ENCODE peak calls at places on chromosomes 12 and 14, in nine cellular contexts. L is suprapubic skin, C is DND-41, X is endothelial cell of umbilical vein, Q is stomach, G is K562, I is mesendoderm, T is GM23338, U is HCT116. Y is an unnamed sample.

GRCh38 chr14:80080601-80081000 is 130.7 kb downstream of the DIO2 start:
- DNase-seq in L (no peak), C (no peak), X (no peak), Q (no peak), G (no peak), I (no peak), T (no peak), U (no peak), Y (no peak)

GRCh38 chr12:95261109-95261508 is 43.5 kb downstream of the VEZT start:
- DNase-seq in L (no peak), C (no peak), X (no peak), Q (no peak), G (no peak), I (no peak), T (no peak), U (no peak), Y (no peak)

GRCh38 chr14:40656301-40656700 is 950.4 kb upstream of the LRFN5 start:
- DNase-seq in L (no peak), C (no peak), X (no peak), Q (no peak), G (no peak), I (no peak), T (no peak), U (no peak), Y (no peak)

GRCh38 chr12:92675092-92675865 is 27.5 kb upstream of the PLEKHG7 start:
- DNase-seq in L (no peak), C (no peak), X (no peak), Q (no peak), G (no peak), I (no peak), T (no peak), U (no peak), Y (no peak)

GRCh38 chr14:94390372-94391086 is 2.1 kb upstream of the SERPINA1 start:
- DNase-seq in L (no peak), C (no peak), X (no peak), Q (peak; percentile 83), G (no peak), I (no peak), T (peak; percentile 24), U (no peak), Y (no peak)

GRCh38 chr12:20214286-20214685 is 154.1 kb upstream of the PDE3A start:
- DNase-seq in L (no peak), C (no peak), X (peak; percentile 43), Q (no peak), G (no peak), I (no peak), T (no peak), U (no peak), Y (no peak)

GRCh38 chr14:39807271-39807670 is 375.0 kb upstream of the FBXO33 start:
- DNase-seq in L (no peak), C (no peak), X (no peak), Q (no peak), G (no peak), I (no peak), T (no peak), U (no peak), Y (no peak)

GRCh38 chr12:124396544-124397398 is 101.9 kb downstream of the RFLNA start:
- DNase-seq in L (no peak), C (no peak), X (peak; percentile 13), Q (peak; percentile 96), G (peak; percentile 62), I (no peak), T (no peak), U (no peak), Y (no peak)

GRCh38 chr14:32298346-32298745 is 30.8 kb upstream of the AKAP6 start:
- DNase-seq in L (no peak), C (no peak), X (no peak), Q (no peak), G (no peak), I (peak; percentile 28), T (peak; percentile 8), U (no peak), Y (no peak)

GRCh38 chr12:32334384-32334783 is 65.0 kb upstream of the FGD4 start:
- DNase-seq in L (no peak), C (no peak), X (no peak), Q (no peak), G (no peak), I (no peak), T (no peak), U (no peak), Y (peak; percentile 15)

GRCh38 chr14:32201816-32202467 is at the start of gene RNU6-7:
- DNase-seq in L (no peak), C (no peak), X (no peak), Q (no peak), G (no peak), I (peak; percentile 74), T (peak; percentile 45), U (no peak), Y (peak; percentile 63)

GRCh38 chr12:56635539-56636117 is 5.5 kb upstream of the BAZ2A start:
- DNase-seq in L (no peak), C (peak; percentile 61), X (peak; percentile 33), Q (no peak), G (no peak), I (peak; percentile 51), T (peak; percentile 37), U (no peak), Y (no peak)

GRCh38 chr12:52230364-52231281 is 2.4 kb upstream of the KRT7 start:
- DNase-seq in L (peak; percentile 51), C (no peak), X (peak; percentile 84), Q (no peak), G (no peak), I (peak; percentile 50), T (peak; percentile 56), U (no peak), Y (no peak)

GRCh38 chr12:90940872-90941499 is 14.0 kb downstream of the CCER1 start:
- DNase-seq in L (no peak), C (no peak), X (peak; percentile 75), Q (no peak), G (peak; percentile 11), I (peak; percentile 49), T (peak; percentile 65), U (peak; percentile 55), Y (peak; percentile 34)

GRCh38 chr12:42977451-42978230 is 388.1 kb upstream of the PRICKLE1 start:
- DNase-seq in L (no peak), C (no peak), X (no peak), Q (no peak), G (no peak), I (no peak), T (no peak), U (no peak), Y (no peak)

DNA sequence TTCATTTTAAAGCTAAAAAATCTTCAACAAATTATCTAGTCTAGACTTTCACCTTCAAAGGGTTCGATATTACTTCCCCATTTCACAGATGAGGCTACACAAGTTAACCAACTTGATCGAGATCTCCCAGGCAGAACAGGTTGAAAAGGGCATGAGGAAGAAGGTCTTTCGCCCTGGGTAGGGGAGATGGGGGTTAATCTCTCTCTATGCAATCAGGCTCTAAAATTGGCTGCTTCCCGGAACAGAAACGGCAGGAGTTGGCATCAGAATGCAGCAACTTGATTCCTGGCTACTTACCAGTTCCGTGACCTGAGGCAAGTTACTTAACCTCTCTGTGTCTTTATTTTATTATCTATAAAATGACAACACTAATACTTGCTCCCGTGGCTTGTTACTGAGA is 2.4 kb upstream of the CISTR start:
- DNase-seq in L (no peak), C (no peak), X (no peak), Q (no peak), G (no peak), I (peak; percentile 37), T (no peak), U (no peak), Y (no peak)
- H3K27me3 ChIP-seq in L (peaks cover 18% of the 10 kb centered on the region), C (peaks cover 83% of the 10 kb centered on the region), X (peaks cover 83% of the 10 kb centered on the region), Q (no peaks in the 10 kb centered on the region), G (peaks cover 84% of the 10 kb centered on the region), I (peaks cover 40% of the 10 kb centered on the region), T (peaks cover 93% of the 10 kb centered on the region), U (peaks cover 6% of the 10 kb centered on the region), Y (peaks cover 35% of the 10 kb centered on the region)

DNA sequence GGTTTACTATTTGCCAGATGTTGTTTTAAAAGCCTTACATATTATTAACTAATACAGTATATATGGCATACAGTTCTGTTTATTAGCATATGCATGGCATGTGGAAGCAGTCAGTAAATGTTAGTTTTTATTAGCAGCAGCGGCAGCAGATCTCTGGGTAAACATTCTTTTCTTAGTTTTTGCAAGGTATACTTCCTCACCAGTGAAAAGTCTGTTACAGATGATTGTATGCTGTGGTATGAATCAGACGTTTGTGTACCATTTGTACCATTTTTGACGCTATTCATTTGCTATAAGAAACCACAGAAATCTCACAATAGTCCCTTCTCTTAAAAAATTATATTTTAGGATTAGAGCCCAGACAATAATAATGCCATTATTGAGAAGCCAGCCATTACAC is 17.8 kb downstream of the STK38L start:
- DNase-seq in L (no peak), C (no peak), X (no peak), Q (no peak), G (no peak), I (no peak), T (no peak), U (no peak), Y (no peak)
- H3K4me3 ChIP-seq in L (no peak overlapping the region), C (no peak overlapping the region), X (no peak overlapping the region), Q (no peak overlapping the region), G (no peak overlapping the region), I (no peak overlapping the region), T (no peak overlapping the region), U (no peak overlapping the region), Y (no peak overlapping the region)

GRCh38 chr12:103965255-103965589 is 450 bp upstream of the TDG start:
- DNase-seq in L (no peak), C (no peak), X (no peak), Q (no peak), G (no peak), I (no peak), T (no peak), U (no peak), Y (no peak)

GRCh38 chr12:103962493-103962892 is 3.2 kb upstream of the TDG start:
- DNase-seq in L (no peak), C (no peak), X (no peak), Q (no peak), G (no peak), I (peak; percentile 57), T (peak; percentile 43), U (no peak), Y (no peak)

GRCh38 chr12:103964805-103965204 is 867 bp upstream of the TDG start:
- DNase-seq in L (no peak), C (no peak), X (no peak), Q (no peak), G (no peak), I (no peak), T (no peak), U (no peak), Y (no peak)

GRCh38 chr12:103966736-103967135 is 1.1 kb downstream of the TDG start:
- DNase-seq in L (no peak), C (no peak), X (no peak), Q (no peak), G (no peak), I (no peak), T (no peak), U (no peak), Y (no peak)

GRCh38 chr12:103965590-103966407 is at the start of gene TDG:
- DNase-seq in L (peak; percentile 99), C (peak; percentile 99), X (peak; percentile 99), Q (peak; percentile 98), G (peak; percentile 93), I (peak; percentile 99), T (peak; percentile 99), U (peak; percentile 98), Y (peak; percentile 98)
- H3K4me1 ChIP-seq in L (peaks cover 46% of the 10 kb centered on the region), C (peaks cover 39% of the 10 kb centered on the region), X (peaks cover 10% of the 10 kb centered on the region), Q (peaks cover 37% of the 10 kb centered on the region), G (peaks cover 4% of the 10 kb centered on the region), I (no peaks in the 10 kb centered on the region), T (peaks cover 7% of the 10 kb centered on the region), U (peaks cover 23% of the 10 kb centered on the region), Y (peaks cover 42% of the 10 kb centered on the region)

DNA sequence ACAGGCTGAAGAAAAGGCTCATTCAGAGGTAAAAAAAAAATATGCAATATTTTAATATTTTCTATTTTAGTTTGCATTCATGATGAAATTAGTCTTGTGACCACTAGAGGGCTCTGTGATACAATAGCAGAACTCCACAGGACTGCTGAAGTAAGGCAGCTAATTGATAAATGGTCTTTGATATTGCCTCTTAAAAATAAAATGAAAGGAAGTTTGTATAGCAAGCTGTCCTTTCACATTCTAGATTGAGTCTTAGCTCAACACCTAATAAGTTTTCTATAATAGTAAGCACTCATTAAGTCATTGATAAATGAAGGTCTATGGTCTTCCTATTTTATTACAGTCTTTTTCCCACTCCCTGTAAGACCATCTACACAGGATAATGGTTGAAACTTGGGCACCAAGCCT is 315.7 kb downstream of the NAV3 start:
- DNase-seq in L (no peak), C (no peak), X (peak; percentile 59), Q (no peak), G (peak; percentile 15), I (peak; percentile 24), T (peak; percentile 63), U (peak; percentile 27), Y (peak; percentile 4)
- H3K27me3 ChIP-seq in L (no peaks in the 10 kb centered on the region), C (no peaks in the 10 kb centered on the region), X (no peaks in the 10 kb centered on the region), Q (no peaks in the 10 kb centered on the region), G (no peaks in the 10 kb centered on the region), I (no peaks in the 10 kb centered on the region), T (no peaks in the 10 kb centered on the region), U (no peaks in the 10 kb centered on the region), Y (no peaks in the 10 kb centered on the region)

Y was measured in CD4-positive, CD25-positive, alpha-beta regulatory T cell.